ENCODE peak calls at places on chromosome 7, in nine cellular contexts. U is astrocyte of the cerebellum, T is GM20000, Y is H9, Z is foreskin fibroblast, L is AG04449, R is transverse colon, X is uterus, E is lower leg skin. M is an unnamed sample.

GRCh38 chr7:128855559-128855958 is 7.1 kb upstream of the ATP6V1F start:
- DNase-seq in U (no peak), T (no peak), Y (no peak), Z (no peak), L (no peak), R (no peak), X (no peak), E (no peak), M (no peak)

GRCh38 chr7:55432937-55433784 is 68.0 kb downstream of the LANCL2 start:
- DNase-seq in U (peak), T (peak), Y (no peak), Z (peak), L (no peak), R (no peak), X (no peak), E (no peak), M (no peak)

GRCh38 chr7:88307412-88307811 is 718 bp upstream of the STEAP4 start:
- DNase-seq in U (no peak), T (no peak), Y (no peak), Z (peak), L (no peak), R (no peak), X (no peak), E (no peak), M (no peak)

GRCh38 chr7:105389090-105389650 is 449 bp upstream of the SRPK2 start:
- DNase-seq in U (no peak), T (no peak), Y (peak), Z (peak), L (no peak), R (peak), X (peak), E (peak), M (peak)

GRCh38 chr7:77370606-77371005 is 45.5 kb downstream of the GSAP start:
- DNase-seq in U (no peak), T (no peak), Y (no peak), Z (no peak), L (no peak), R (no peak), X (no peak), E (no peak), M (no peak)

GRCh38 chr7:1058311-1058710 is 14.0 kb downstream of the GPR146 start:
- DNase-seq in U (no peak), T (no peak), Y (no peak), Z (no peak), L (no peak), R (no peak), X (no peak), E (no peak), M (no peak)

GRCh38 chr7:11951909-11952308 is 119.9 kb upstream of the THSD7A start:
- DNase-seq in U (no peak), T (no peak), Y (no peak), Z (no peak), L (no peak), R (no peak), X (no peak), E (no peak), M (no peak)

GRCh38 chr7:47636111-47636692 is 54.3 kb upstream of the TNS3 start:
- DNase-seq in U (no peak), T (no peak), Y (no peak), Z (peak), L (no peak), R (no peak), X (no peak), E (no peak), M (no peak)

GRCh38 chr7:144588535-144588934 is 185.0 kb upstream of the NOBOX start:
- DNase-seq in U (no peak), T (no peak), Y (no peak), Z (no peak), L (no peak), R (no peak), X (no peak), E (no peak), M (no peak)

GRCh38 chr7:29343379-29343778 is 148.8 kb downstream of the CHN2 start:
- DNase-seq in U (no peak), T (no peak), Y (no peak), Z (no peak), L (no peak), R (no peak), X (no peak), E (no peak), M (no peak)

GRCh38 chr7:1861799-1862458 is 191.9 kb downstream of the ELFN1 start:
- DNase-seq in U (no peak), T (no peak), Y (no peak), Z (peak), L (no peak), R (no peak), X (no peak), E (no peak), M (no peak)

GRCh38 chr7:22676385-22676784 is 50.6 kb upstream of the IL6 start:
- DNase-seq in U (no peak), T (no peak), Y (no peak), Z (no peak), L (no peak), R (no peak), X (no peak), E (no peak), M (no peak)

GRCh38 chr7:1742555-1743303 is 72.7 kb downstream of the ELFN1 start:
- DNase-seq in U (no peak), T (peak), Y (no peak), Z (peak), L (no peak), R (peak), X (peak), E (peak), M (no peak)

GRCh38 chr7:135929249-135929648 is 47.9 kb downstream of the MTPN start:
- DNase-seq in U (no peak), T (no peak), Y (no peak), Z (no peak), L (no peak), R (no peak), X (no peak), E (no peak), M (no peak)

GRCh38 chr7:100544949-100545635 is 6.1 kb downstream of the AGFG2 start:
- DNase-seq in U (no peak), T (no peak), Y (no peak), Z (peak), L (no peak), R (no peak), X (peak), E (no peak), M (no peak)

GRCh38 chr7:91940171-91940570 is 491 bp upstream of the AKAP9 start:
- DNase-seq in U (no peak), T (peak), Y (peak), Z (peak), L (no peak), R (peak), X (peak), E (peak), M (no peak)

GRCh38 chr7:66423729-66424128 is 205.0 kb upstream of the KCTD7 start:
- DNase-seq in U (no peak), T (no peak), Y (no peak), Z (no peak), L (no peak), R (no peak), X (no peak), E (no peak), M (no peak)

GRCh38 chr7:45036801-45037200 is 36.8 kb downstream of the CCM2 start:
- DNase-seq in U (no peak), T (no peak), Y (no peak), Z (no peak), L (no peak), R (no peak), X (no peak), E (no peak), M (no peak)

GRCh38 chr7:12771378-12771877 is 84.0 kb downstream of the ARL4A start:
- DNase-seq in U (peak), T (no peak), Y (no peak), Z (peak), L (no peak), R (peak), X (peak), E (no peak), M (no peak)

GRCh38 chr7:129343099-129343700 is 91.0 kb upstream of the STRIP2 start:
- DNase-seq in U (peak), T (peak), Y (no peak), Z (peak), L (no peak), R (no peak), X (no peak), E (no peak), M (no peak)

GRCh38 chr7:37796134-37796775 is 52.1 kb upstream of the NME8 start:
- DNase-seq in U (no peak), T (no peak), Y (no peak), Z (no peak), L (no peak), R (no peak), X (no peak), E (no peak), M (no peak)

GRCh38 chr7:196283-196682 is 3.9 kb downstream of the FAM20C start:
- DNase-seq in U (no peak), T (no peak), Y (no peak), Z (no peak), L (no peak), R (no peak), X (no peak), E (no peak), M (no peak)

GRCh38 chr7:1942026-1942703 is 272.1 kb downstream of the ELFN1 start:
- DNase-seq in U (no peak), T (no peak), Y (no peak), Z (no peak), L (no peak), R (no peak), X (no peak), E (no peak), M (no peak)

GRCh38 chr7:93171606-93172226 is 23.5 kb upstream of the SAMD9L start:
- DNase-seq in U (no peak), T (no peak), Y (no peak), Z (peak), L (no peak), R (no peak), X (no peak), E (no peak), M (no peak)

GRCh38 chr7:140175221-140176218 is 1.3 kb downstream of the KDM7A start:
- DNase-seq in U (peak), T (peak), Y (peak), Z (peak), L (peak), R (peak), X (peak), E (peak), M (peak)

GRCh38 chr7:46745700-46746090 is 824.6 kb upstream of the IGFBP3 start:
- DNase-seq in U (no peak), T (no peak), Y (no peak), Z (peak), L (no peak), R (no peak), X (no peak), E (no peak), M (no peak)

GRCh38 chr7:107660381-107661080 is at the start of gene SLC26A4:
- DNase-seq in U (no peak), T (peak), Y (no peak), Z (peak), L (no peak), R (no peak), X (no peak), E (no peak), M (no peak)

GRCh38 chr7:34612671-34613070 is 45.3 kb upstream of the NPSR1 start:
- DNase-seq in U (peak), T (no peak), Y (no peak), Z (no peak), L (peak), R (no peak), X (no peak), E (no peak), M (no peak)

GRCh38 chr7:3722396-3722846 is 421.4 kb downstream of the SDK1 start:
- DNase-seq in U (no peak), T (no peak), Y (peak), Z (peak), L (no peak), R (no peak), X (no peak), E (no peak), M (no peak)

GRCh38 chr7:35430547-35431153 is 176.8 kb upstream of the TBX20 start:
- DNase-seq in U (no peak), T (no peak), Y (peak), Z (no peak), L (no peak), R (no peak), X (no peak), E (no peak), M (no peak)

GRCh38 chr7:79353720-79354468 is 99.6 kb downstream of the MAGI2 start:
- DNase-seq in U (no peak), T (no peak), Y (no peak), Z (no peak), L (no peak), R (no peak), X (no peak), E (no peak), M (no peak)

GRCh38 chr7:107854989-107855388 is 36.0 kb upstream of the DLD start:
- DNase-seq in U (no peak), T (no peak), Y (no peak), Z (peak), L (no peak), R (no peak), X (no peak), E (no peak), M (no peak)

GRCh38 chr7:108561047-108561619 is 8.4 kb downstream of the THAP5 start:
- DNase-seq in U (no peak), T (no peak), Y (no peak), Z (peak), L (no peak), R (no peak), X (no peak), E (no peak), M (no peak)

GRCh38 chr7:36408589-36408988 is 18.9 kb downstream of the ANLN start:
- DNase-seq in U (no peak), T (no peak), Y (no peak), Z (peak), L (no peak), R (no peak), X (no peak), E (no peak), M (no peak)

GRCh38 chr7:127486654-127487053 is 94.1 kb upstream of the ZNF800 start:
- DNase-seq in U (no peak), T (no peak), Y (peak), Z (no peak), L (no peak), R (no peak), X (no peak), E (no peak), M (no peak)

GRCh38 chr7:40760997-40761396 is 626.2 kb downstream of the SUGCT start:
- DNase-seq in U (no peak), T (no peak), Y (no peak), Z (no peak), L (no peak), R (no peak), X (no peak), E (peak), M (no peak)

GRCh38 chr7:38274493-38274892 is 1.1 kb upstream of the TARP start:
- DNase-seq in U (no peak), T (no peak), Y (no peak), Z (peak), L (no peak), R (no peak), X (no peak), E (no peak), M (no peak)

GRCh38 chr7:102433319-102434038 is at the start of gene ORAI2:
- DNase-seq in U (no peak), T (peak), Y (peak), Z (peak), L (no peak), R (peak), X (peak), E (peak), M (peak)

GRCh38 chr7:148110097-148110868 is 480.3 kb upstream of the C7orf33 start:
- DNase-seq in U (no peak), T (no peak), Y (peak), Z (no peak), L (no peak), R (no peak), X (no peak), E (no peak), M (no peak)
- TF ChIP-seq CTCF in U (no peak), T (no peak), Y (peak), Z (no peak), L (no peak), R (no peak), X (no peak), E (no peak), M (no peak)

GRCh38 chr7:156895024-156895780 is 2.2 kb upstream of the LMBR1 start:
- DNase-seq in U (no peak), T (peak), Y (no peak), Z (no peak), L (no peak), R (no peak), X (peak), E (peak), M (peak)

GRCh38 chr7:156896388-156897022 is 3.5 kb upstream of the LMBR1 start:
- DNase-seq in U (no peak), T (no peak), Y (no peak), Z (no peak), L (no peak), R (no peak), X (no peak), E (no peak), M (no peak)

GRCh38 chr7:156892086-156892800 is 740 bp downstream of the LMBR1 start:
- DNase-seq in U (no peak), T (peak), Y (peak), Z (peak), L (no peak), R (peak), X (peak), E (no peak), M (peak)

GRCh38 chr7:156889746-156890145 is 3.2 kb downstream of the LMBR1 start:
- DNase-seq in U (no peak), T (no peak), Y (no peak), Z (peak), L (no peak), R (no peak), X (no peak), E (no peak), M (no peak)

DNA sequence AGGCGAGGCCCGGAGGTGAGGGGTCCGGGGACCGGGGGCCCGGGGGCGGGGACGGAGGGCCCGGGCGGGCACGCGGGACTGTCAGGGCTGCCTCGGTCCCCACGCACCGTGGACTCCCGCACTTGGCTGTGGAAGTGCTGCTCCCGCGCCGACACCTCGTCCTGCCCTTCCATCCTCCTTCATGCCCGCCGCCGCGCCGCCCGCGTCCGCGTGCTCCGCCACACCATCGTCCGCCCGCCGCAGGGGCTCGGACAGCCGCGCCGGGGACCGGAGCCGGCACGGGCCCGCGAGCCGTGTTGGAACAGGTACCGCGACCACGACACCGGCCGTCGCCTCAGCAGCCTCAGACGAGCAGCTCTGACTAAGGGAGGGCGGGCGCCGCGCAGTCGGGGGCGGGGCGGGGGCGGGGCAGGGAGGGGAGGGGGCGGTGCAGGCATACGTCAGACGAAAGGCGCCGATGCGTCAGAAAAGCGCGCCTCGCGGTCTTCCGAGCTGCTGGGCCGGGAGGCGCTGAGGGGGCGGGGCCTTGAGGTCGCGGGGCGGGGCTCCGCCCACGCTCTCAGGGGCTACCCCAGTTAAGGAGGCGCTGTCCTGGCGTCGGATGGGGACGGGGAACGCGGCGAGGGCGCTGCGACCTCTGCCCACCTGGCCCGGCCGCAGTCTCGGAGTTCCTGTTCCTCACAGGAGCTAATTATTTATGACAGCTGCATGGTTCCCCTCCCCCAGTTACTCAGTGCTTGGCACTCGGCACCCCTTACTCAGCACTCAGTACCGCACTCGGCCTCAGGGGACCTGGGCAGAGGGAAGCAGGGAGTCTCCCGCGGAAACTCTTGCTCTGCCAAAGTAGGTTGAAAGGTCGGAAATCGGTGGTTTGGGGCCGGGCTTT is at the start of gene LMBR1:
- DNase-seq in U (peak), T (peak), Y (peak), Z (peak), L (peak), R (peak), X (peak), E (peak), M (peak)
- TF ChIP-seq CTCF in U (peak), T (no peak), Y (peak), Z (peak), L (peak), R (peak), X (peak), E (no peak), M (peak)

GRCh38 chr7:19670806-19671205 is 38.0 kb downstream of the POLR1F start:
- DNase-seq in U (no peak), T (no peak), Y (no peak), Z (no peak), L (no peak), R (no peak), X (no peak), E (no peak), M (no peak)

GRCh38 chr7:19663816-19664531 is 44.9 kb downstream of the POLR1F start:
- DNase-seq in U (no peak), T (peak), Y (no peak), Z (peak), L (no peak), R (no peak), X (no peak), E (no peak), M (no peak)

DNA sequence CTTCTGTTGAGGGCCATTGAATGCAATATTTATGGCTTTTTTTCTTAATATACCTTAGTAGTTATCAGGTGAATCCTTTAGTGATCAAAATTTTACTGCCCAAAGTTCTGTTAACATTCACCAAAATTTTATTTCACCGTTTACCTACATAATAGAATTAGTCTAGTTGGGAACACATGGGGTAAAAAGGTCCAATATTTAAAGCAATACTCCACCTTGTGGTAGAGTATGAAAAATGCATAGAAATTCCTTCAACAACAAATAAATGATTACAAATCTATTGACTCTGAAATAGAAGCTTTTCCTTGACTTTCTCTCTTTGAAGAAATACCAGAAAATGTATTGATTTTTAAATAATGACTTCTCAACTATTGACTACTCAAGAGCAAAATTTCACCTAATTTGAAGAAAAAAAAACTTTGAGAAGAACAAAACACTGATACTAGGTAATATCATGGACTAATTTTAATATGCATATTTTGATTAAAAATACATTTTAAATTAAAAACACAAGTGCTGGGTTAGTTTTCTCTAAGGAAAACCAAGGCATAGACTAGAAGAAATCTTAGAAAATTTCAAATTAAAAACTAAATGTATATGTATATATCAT is 43.3 kb downstream of the POLR1F start:
- DNase-seq in U (peak), T (peak), Y (no peak), Z (peak), L (no peak), R (no peak), X (no peak), E (no peak), M (no peak)
- TF ChIP-seq CTCF in U (no peak), T (peak), Y (peak), Z (peak), L (peak), R (peak), X (peak), E (no peak), M (peak)

GRCh38 chr7:151087247-151088018 is 1.2 kb downstream of the AGAP3 start:
- DNase-seq in U (no peak), T (peak), Y (no peak), Z (peak), L (no peak), R (peak), X (peak), E (no peak), M (no peak)
- TF ChIP-seq CTCF in U (no peak), T (peak), Y (peak), Z (no peak), L (peak), R (peak), X (peak), E (no peak), M (peak)

GRCh38 chr7:23810099-23810498 is 100.1 kb downstream of the STK31 start:
- DNase-seq in U (no peak), T (no peak), Y (no peak), Z (no peak), L (no peak), R (no peak), X (no peak), E (no peak), M (no peak)

GRCh38 chr7:23808421-23808820 is 98.4 kb downstream of the STK31 start:
- DNase-seq in U (no peak), T (no peak), Y (no peak), Z (no peak), L (no peak), R (no peak), X (no peak), E (no peak), M (no peak)

GRCh38 chr7:23811540-23811939 is 101.5 kb downstream of the STK31 start:
- DNase-seq in U (no peak), T (no peak), Y (no peak), Z (no peak), L (no peak), R (no peak), X (no peak), E (no peak), M (no peak)
- TF ChIP-seq CTCF in U (no peak), T (no peak), Y (peak), Z (peak), L (no peak), R (peak), X (no peak), E (no peak), M (peak)